ENCODE peak calls at places on chromosomes 11 and 22, in four cellular contexts. V is spleen, Q is testis, Z is gastrocnemius medialis. G is an unnamed sample.

GRCh38 chr22:23751441-23751996 is 607 bp upstream of the ZNF70 start:
- DNase-seq in Z (peak; percentile 56), Q (peak; percentile 62), V (no peak), G (peak; percentile 63)

GRCh38 chr11:131498631-131499053 is 128.2 kb downstream of the NTM start:
- DNase-seq in Q (no peak), V (no peak), Z (no peak), G (no peak)

GRCh38 chr11:24311974-24312373 is 184.9 kb upstream of the LUZP2 start:
- DNase-seq in Z (no peak), Q (no peak), V (no peak), G (no peak)

GRCh38 chr11:42034821-42035220 is 575.4 kb upstream of the LRRC4C start:
- DNase-seq in Q (no peak), Z (no peak), V (no peak), G (no peak)

GRCh38 chr11:60790726-60791125 is 5.6 kb downstream of the MS4A10 start:
- DNase-seq in Q (no peak), V (peak; percentile 58), Z (no peak), G (no peak)

GRCh38 chr11:12007769-12008737 is at the start of gene DKK3:
- DNase-seq in V (no peak), Z (no peak), Q (peak; percentile 26), G (no peak)

GRCh38 chr11:77654770-77655434 is 17.3 kb upstream of the CLNS1A start:
- DNase-seq in V (no peak), Q (no peak), Z (no peak), G (no peak)

GRCh38 chr11:59791639-59792038 is 18.9 kb downstream of the MRPL16 start:
- DNase-seq in Z (no peak), V (no peak), Q (no peak), G (no peak)

GRCh38 chr11:73182824-73183321 is 35.2 kb upstream of the P2RY2 start:
- DNase-seq in V (no peak), Z (peak; percentile 8), Q (peak; percentile 93), G (peak; percentile 93)

GRCh38 chr11:14445542-14446530 is 53.8 kb downstream of the COPB1 start:
- DNase-seq in V (no peak), Q (no peak), Z (no peak), G (no peak)

GRCh38 chr11:78802058-78802633 is 227.5 kb upstream of the NARS2 start:
- DNase-seq in Q (no peak), V (no peak), Z (no peak), G (no peak)

GRCh38 chr11:31133064-31133463 is 236.5 kb downstream of the DCDC1 start:
- DNase-seq in Q (no peak), V (no peak), Z (no peak), G (no peak)

GRCh38 chr22:25564979-25565677 is 653 bp downstream of the GRK3 start:
- DNase-seq in Q (peak; percentile 26), V (peak; percentile 89), Z (no peak), G (peak; percentile 62)

GRCh38 chr11:63667993-63668392 is 3.2 kb downstream of the ATL3 start:
- DNase-seq in Q (no peak), Z (no peak), V (no peak), G (peak; percentile 14)

GRCh38 chr11:76602431-76602861 is 68.1 kb downstream of the LRRC32 start:
- DNase-seq in Z (no peak), Q (peak; percentile 80), V (peak; percentile 85), G (peak; percentile 88)

DNA sequence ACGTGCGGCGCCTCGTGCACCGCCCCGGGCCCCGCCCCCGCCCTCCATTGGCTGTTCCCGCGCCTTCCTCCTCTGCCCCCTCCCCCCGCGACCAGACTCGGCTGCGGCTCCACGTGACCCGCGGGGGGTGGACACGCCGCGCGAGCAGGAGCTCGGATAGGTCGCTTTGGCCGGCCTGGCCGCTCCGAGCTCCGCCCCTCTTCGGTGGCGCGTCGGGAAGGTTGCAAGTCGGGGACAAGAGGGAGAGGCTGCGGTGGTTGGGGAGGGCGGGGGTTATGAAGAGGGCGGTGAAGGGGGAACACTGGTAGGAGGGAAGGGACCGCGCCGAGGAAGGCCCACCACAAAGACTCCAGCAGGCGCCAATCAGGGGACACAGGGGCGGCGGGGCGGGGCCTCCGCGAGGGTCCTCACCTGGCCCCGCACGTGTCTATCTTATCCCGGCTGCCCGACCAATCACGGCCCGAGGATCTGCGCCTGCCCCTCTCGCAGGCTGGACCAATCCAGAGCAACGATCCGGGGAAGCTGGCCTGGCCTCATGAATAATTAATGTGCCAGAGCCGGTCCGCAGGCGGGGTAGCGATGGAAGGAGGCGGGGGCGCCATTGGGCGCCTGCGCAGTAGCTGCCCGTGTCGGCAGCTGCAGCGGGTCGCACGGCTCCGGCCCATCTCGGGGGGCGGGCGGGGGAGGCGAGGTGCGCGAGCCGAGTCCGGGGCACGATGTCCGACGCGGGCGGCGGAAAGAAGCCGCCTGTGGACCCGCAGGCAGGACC is at the start of gene TEF:
- DNase-seq in V (peak; percentile 99), Z (peak; percentile 100), Q (peak; percentile 100), G (peak; percentile 98)
- TF ChIP-seq POLR2A in V (no peak), Z (peak; percentile 82), Q (peak; percentile 74), G (no peak)

GRCh38 chr11:102451693-102452460 is 688 bp downstream of the TMEM123 start:
- DNase-seq in V (peak; percentile 95), Z (peak; percentile 26), Q (peak; percentile 78), G (peak; percentile 64)
- TF ChIP-seq POLR2A in V (no peak), Z (no peak), Q (no peak), G (peak; percentile 36)

GRCh38 chr11:96309001-96309642 is 33.9 kb downstream of the MAML2 start:
- DNase-seq in Q (no peak), Z (no peak), V (no peak), G (no peak)

GRCh38 chr11:96306600-96306932 is 36.4 kb downstream of the MAML2 start:
- DNase-seq in Z (no peak), V (no peak), Q (no peak), G (no peak)

GRCh38 chr11:96309643-96310017 is 33.4 kb downstream of the MAML2 start:
- DNase-seq in Q (no peak), Z (no peak), V (no peak), G (no peak)

GRCh38 chr11:96307748-96308133 is 35.3 kb downstream of the MAML2 start:
- DNase-seq in Q (no peak), V (no peak), Z (no peak), G (no peak)

DNA sequence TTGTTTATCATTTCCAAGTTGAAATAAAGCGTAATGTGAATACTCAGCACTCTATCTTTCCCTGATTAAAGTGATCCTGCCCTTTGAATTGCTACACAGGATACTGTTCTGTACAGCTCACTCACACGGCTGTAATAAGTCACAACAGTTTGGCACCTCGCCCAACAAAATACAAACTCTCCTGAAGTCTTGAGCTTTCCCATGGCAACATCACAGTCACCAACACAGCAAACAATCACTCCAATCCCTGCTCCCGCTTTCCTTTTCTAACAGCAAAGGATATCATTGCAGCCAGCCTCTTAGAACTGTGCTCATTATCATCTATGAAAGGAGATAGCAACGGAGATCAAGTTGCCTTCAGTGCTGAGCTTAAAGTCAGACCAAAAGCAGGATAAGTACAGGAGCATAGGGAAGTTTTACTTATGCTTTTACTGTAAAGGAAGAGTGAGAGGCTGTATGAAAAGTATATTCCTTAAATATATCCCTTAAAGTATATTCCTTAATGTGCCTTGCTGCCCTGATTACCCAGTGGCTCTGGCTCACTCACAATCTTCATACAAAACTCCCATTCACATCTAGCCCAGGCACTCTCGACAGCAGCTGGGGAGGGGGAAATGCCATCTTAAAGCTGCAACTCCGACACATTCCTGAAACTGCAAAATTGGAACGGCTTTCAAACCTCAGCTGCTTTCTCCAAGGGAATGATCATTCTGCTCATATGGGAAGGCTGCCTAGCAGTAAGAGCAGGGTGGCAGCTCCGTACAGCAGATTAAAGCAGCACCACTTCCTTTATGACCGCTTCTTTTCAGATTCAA is 35.9 kb downstream of the MAML2 start:
- DNase-seq in Q (peak; percentile 79), Z (peak; percentile 59), V (no peak), G (peak; percentile 7)
- TF ChIP-seq POLR2A in Q (no peak), Z (no peak), V (peak; percentile 11), G (no peak)

GRCh38 chr11:13118691-13119090 is 109.6 kb downstream of the RASSF10 start:
- DNase-seq in V (no peak), Z (no peak), Q (no peak), G (no peak)
- TF ChIP-seq POLR2A in V (no peak), Z (no peak), Q (no peak), G (no peak)

GRCh38 chr22:49904040-49904369 is 14.2 kb downstream of the ALG12 start:
- DNase-seq in V (peak; percentile 56), Z (no peak), Q (no peak), G (no peak)

GRCh38 chr22:49900441-49901230 is 17.6 kb downstream of the ALG12 start:
- DNase-seq in Z (no peak), Q (no peak), V (peak; percentile 56), G (no peak)

GRCh38 chr22:49903322-49904039 is 14.8 kb downstream of the ALG12 start:
- DNase-seq in V (peak; percentile 65), Q (no peak), Z (no peak), G (peak; percentile 61)

GRCh38 chr22:49899530-49899929 is 18.7 kb downstream of the ALG12 start:
- DNase-seq in Q (no peak), Z (no peak), V (no peak), G (no peak)

GRCh38 chr22:49901457-49901856 is 16.8 kb downstream of the ALG12 start:
- DNase-seq in V (no peak), Q (no peak), Z (no peak), G (no peak)
- TF ChIP-seq POLR2A in V (no peak), Q (no peak), Z (no peak), G (no peak)

DNA sequence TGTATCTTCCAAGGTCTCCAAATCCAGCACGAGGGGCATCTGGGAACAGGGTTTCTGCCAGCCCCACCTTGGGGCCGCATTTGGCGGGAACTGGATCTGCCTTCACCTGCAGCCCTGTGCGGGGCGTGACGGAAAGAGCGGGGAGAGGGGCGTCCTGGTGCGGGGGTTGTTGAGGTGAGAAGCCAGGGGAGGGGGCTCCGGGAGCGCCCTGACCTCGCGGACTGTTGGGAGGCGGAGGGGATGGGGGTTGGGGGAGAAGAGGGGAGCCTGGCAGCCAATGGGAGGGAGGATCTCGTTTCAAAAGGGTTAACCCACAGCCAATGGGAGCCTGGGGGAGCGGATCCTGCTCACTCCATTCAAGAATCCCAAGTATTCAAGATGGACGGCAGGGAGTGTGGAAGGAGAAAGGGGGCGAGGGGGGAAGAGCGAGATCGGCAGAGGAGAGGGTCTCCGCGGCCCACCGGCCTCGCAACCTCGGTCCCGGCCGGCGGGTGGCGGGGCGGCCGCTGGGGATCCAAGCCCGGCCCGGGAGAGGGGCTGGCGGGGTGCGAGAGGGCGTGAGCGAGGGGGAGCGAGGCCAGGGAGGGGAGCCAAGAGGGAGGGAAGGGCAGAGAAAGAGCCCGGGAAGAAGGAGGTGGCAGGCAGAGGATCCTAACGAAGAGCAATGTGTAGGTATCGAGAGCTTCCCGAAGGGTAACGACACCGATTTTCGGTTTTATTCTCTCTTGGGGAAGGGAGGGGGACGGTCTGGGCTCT is 11.5 kb downstream of the YPEL4 start:
- DNase-seq in V (no peak), Z (no peak), Q (peak; percentile 83), G (no peak)
- TF ChIP-seq POLR2A in V (no peak), Z (no peak), Q (no peak), G (no peak)

GRCh38 chr11:119101759-119102423 is at the start of gene DPAGT1:
- DNase-seq in V (peak; percentile 94), Z (peak; percentile 91), Q (peak; percentile 97), G (peak; percentile 95)

GRCh38 chr11:119099707-119100106 is 1.9 kb downstream of the DPAGT1 start:
- DNase-seq in Z (no peak), Q (no peak), V (no peak), G (no peak)

GRCh38 chr11:119100960-119101349 is 698 bp downstream of the DPAGT1 start:
- DNase-seq in V (peak; percentile 75), Z (no peak), Q (no peak), G (no peak)

GRCh38 chr11:119100246-119100959 is 1.2 kb downstream of the DPAGT1 start:
- DNase-seq in V (peak; percentile 67), Z (no peak), Q (no peak), G (no peak)

GRCh38 chr11:119101367-119101758 is 290 bp downstream of the DPAGT1 start:
- DNase-seq in Q (no peak), V (no peak), Z (no peak), G (no peak)
- TF ChIP-seq POLR2A in Q (no peak), V (no peak), Z (no peak), G (no peak)

GRCh38 chr11:844693-845644 is 2.3 kb downstream of the TSPAN4 start:
- DNase-seq in V (peak; percentile 90), Q (peak; percentile 93), Z (peak; percentile 85), G (peak; percentile 86)
- TF ChIP-seq POLR2A in V (no peak), Q (no peak), Z (no peak), G (no peak)